ENCODE peak calls at places on chromosomes 7 and 10, in seven cellular contexts. L is gastrocnemius medialis, A is HCT116, M is HepG2, I is A549, T is body of pancreas, Y is IMR-90. E is an unnamed sample.

GRCh38 chr10:62594093-62594520 is 210.4 kb upstream of the ADO start:
- ATAC-seq in Y (peak; percentile 96), M (peak; percentile 94), T (peak; percentile 81), A (peak; percentile 97), I (peak; percentile 94), L (peak; percentile 88), E (peak; percentile 63)

GRCh38 chr10:24908793-24909423 is 43.5 kb downstream of the PRTFDC1 start:
- ATAC-seq in A (peak; percentile 93), Y (peak; percentile 96), M (no peak), I (peak; percentile 92), T (peak; percentile 30), L (no peak), E (no peak)

GRCh38 chr7:130070900-130071622 is 727 bp downstream of the KLHDC10 start:
- ATAC-seq in Y (peak; percentile 6), L (peak; percentile 29), I (peak; percentile 39), M (peak; percentile 27), T (no peak), A (peak; percentile 27), E (peak; percentile 4)

GRCh38 chr10:70756710-70757360 is 28.3 kb downstream of the TBATA start:
- ATAC-seq in A (no peak), M (no peak), L (no peak), I (no peak), T (no peak), Y (no peak), E (no peak)

GRCh38 chr7:36600869-36601530 is 123.3 kb downstream of the AOAH start:
- ATAC-seq in I (peak; percentile 88), T (peak; percentile 91), L (no peak), M (peak; percentile 41), A (no peak), Y (peak; percentile 74), E (no peak)

GRCh38 chr10:82961864-82962263 is 1086.9 kb downstream of the NRG3 start:
- ATAC-seq in T (no peak), I (no peak), L (no peak), M (no peak), Y (no peak), A (no peak), E (no peak)

GRCh38 chr7:35454575-35455385 is 200.9 kb upstream of the TBX20 start:
- ATAC-seq in T (peak; percentile 24), A (no peak), I (no peak), Y (no peak), M (no peak), L (no peak), E (no peak)

GRCh38 chr10:7281429-7281828 is 129.4 kb downstream of the SFMBT2 start:
- ATAC-seq in I (no peak), Y (no peak), A (no peak), L (no peak), T (no peak), M (no peak), E (no peak)

GRCh38 chr10:91924212-91925021 is 847 bp downstream of the BTAF1 start:
- ATAC-seq in I (peak; percentile 17), M (peak; percentile 43), T (peak; percentile 2), A (peak; percentile 13), L (peak; percentile 39), Y (peak; percentile 17), E (no peak)

DNA sequence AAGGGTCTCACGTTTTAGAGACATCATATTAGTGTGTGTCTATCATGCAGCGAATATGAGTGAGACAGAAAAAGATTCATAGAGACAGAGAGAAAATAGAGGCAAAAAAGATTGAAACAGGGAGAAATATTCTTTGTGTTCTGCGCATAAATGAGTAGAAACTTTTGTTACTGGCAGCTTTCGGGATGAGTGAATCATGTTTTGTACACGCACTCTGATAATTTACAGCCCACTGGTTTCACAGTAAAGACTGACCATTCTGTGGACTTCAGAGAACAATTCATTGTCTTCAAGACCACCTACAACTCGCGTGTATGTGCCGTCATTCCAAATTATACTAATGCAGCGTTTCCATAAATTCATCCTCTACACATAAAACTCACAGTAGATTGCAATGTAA is 60.1 kb downstream of the NRCAM start:
- ATAC-seq in A (no peak), Y (no peak), I (no peak), T (no peak), M (no peak), L (no peak), E (no peak)
- TF ChIP-seq POLR2A in A (no peak), Y (no peak), I (no peak), T (no peak), M (no peak), L (no peak), E (no peak)

GRCh38 chr7:18555120-18555519 is 59.6 kb downstream of the HDAC9 start:
- ATAC-seq in A (no peak), M (no peak), Y (no peak), I (no peak), T (no peak), L (no peak), E (no peak)

GRCh38 chr7:18552311-18552916 is 56.9 kb downstream of the HDAC9 start:
- ATAC-seq in T (no peak), I (no peak), M (no peak), Y (no peak), L (no peak), A (no peak), E (no peak)

GRCh38 chr7:18550574-18550973 is 55.0 kb downstream of the HDAC9 start:
- ATAC-seq in A (no peak), L (no peak), T (no peak), I (no peak), M (no peak), Y (no peak), E (no peak)

GRCh38 chr7:18553585-18554055 is 58.1 kb downstream of the HDAC9 start:
- ATAC-seq in Y (no peak), I (no peak), M (no peak), A (no peak), L (no peak), T (no peak), E (no peak)

GRCh38 chr7:18552943-18553584 is 57.5 kb downstream of the HDAC9 start:
- ATAC-seq in A (no peak), Y (no peak), T (no peak), I (no peak), M (no peak), L (no peak), E (no peak)
- TF ChIP-seq POLR2A in A (no peak), Y (no peak), T (no peak), I (no peak), M (no peak), L (no peak), E (no peak)

DNA sequence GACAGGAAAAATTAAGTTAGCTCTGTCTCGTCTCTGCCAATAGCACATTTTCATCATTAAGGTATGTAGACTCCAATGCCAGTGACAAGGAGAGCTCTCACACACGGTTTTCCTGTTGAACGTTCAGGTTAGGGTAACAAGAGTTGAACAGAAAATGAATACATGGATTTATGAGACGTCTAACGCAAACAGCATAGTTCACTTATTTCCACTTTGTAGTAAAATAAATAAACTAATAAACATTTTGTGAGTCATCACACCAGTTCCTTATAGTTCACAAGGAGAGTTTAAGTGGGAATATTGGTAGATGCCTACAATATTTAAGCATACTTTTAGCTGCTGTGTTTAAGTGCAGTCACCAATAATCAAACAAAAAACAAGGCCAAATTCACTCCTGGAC is 21.1 kb downstream of the DRGX start:
- ATAC-seq in I (no peak), A (no peak), Y (no peak), M (no peak), L (no peak), T (no peak), E (no peak)
- TF ChIP-seq POLR2A in I (no peak), A (no peak), Y (no peak), M (no peak), L (no peak), T (no peak), E (no peak)

GRCh38 chr7:4747746-4748145 is 27.7 kb upstream of the AP5Z1 start:
- ATAC-seq in T (no peak), A (no peak), I (no peak), M (no peak), Y (no peak), L (no peak), E (no peak)

GRCh38 chr7:4745265-4745919 is 30.0 kb upstream of the AP5Z1 start:
- ATAC-seq in I (no peak), L (no peak), M (no peak), Y (no peak), A (no peak), T (no peak), E (no peak)

GRCh38 chr7:4744391-4745264 is 30.8 kb upstream of the AP5Z1 start:
- ATAC-seq in L (peak; percentile 91), T (peak; percentile 96), M (peak; percentile 91), Y (peak; percentile 98), A (peak; percentile 99), I (peak; percentile 93), E (peak; percentile 96)

GRCh38 chr7:4747013-4747412 is 28.4 kb upstream of the AP5Z1 start:
- ATAC-seq in I (no peak), M (no peak), T (no peak), Y (no peak), A (no peak), L (no peak), E (no peak)

DNA sequence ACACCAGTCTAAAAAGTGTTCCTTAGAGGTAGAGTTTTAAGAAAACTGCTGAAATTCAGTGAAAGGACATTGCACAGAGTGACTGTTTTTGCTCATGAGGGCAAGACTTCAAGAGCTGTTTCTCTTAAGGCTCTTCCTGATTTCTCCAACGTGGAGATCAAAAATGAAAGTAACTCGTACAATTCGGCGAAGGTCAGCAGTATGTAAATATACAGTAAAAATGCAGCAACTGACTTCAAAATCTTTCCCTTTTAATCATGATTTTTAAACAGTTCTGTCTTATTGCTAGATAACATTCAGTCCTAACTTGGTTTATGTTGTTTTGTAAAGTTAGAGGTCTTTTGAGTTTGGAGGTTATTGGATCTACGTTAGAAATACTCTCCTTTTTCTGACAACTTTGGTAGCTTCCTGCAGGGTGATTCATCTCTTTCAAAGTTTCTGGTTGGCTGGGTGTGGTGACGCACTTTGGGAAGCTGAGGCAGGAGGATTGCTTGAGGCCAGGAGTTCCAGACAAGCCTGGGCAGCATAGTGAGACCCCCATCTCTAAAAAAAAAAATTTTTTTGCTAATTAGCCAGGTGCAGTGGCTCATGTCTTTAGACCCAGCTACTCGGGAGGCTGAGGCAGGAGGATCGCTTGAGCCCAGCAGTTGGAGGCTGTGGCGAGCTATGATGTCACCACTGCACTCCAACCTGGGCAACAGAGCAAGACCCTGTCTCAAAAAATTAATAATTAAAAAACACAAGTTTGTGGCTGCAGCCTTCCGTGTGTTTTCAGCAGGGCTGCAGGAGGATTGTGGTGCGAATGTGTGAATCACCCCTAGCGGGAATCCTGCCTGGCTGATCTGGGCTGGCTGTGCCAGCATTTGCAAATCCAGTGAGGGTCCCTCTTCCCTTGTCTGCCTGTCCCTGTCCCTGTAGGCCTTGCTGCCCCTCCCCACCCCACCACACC is 29.2 kb upstream of the AP5Z1 start:
- ATAC-seq in Y (peak; percentile 3), M (no peak), L (no peak), T (no peak), A (no peak), I (no peak), E (no peak)
- TF ChIP-seq POLR2A in Y (no peak), M (no peak), L (no peak), T (no peak), A (no peak), I (no peak), E (no peak)